ENCODE peak calls at places on chromosomes 13 and 19, in nine cellular contexts. Y is caudate nucleus; L is stimulated activated CD4-positive, alpha-beta T cell treated with anti-CD3 and anti-CD28 coated beads, Interleukin-15, amount 100 ng/mL, for 1 hour; F is MCF 10A; R is activated CD8-positive, alpha-beta T cell treated with anti-CD3 and anti-CD28 coated beads for 36 hours; B is small intestine; T is HAP-1; W is putamen; C is NCI-H2081. N is an unnamed sample.

GRCh38 chr13:21557995-21558394 is 46.0 kb downstream of the MICU2 start:
- DNase-seq in Y (no peak), L (no peak), F (peak), R (peak), B (no peak), T (peak), W (no peak), C (no peak), N (no peak)

GRCh38 chr13:112506046-112506445 is 81.9 kb downstream of the TUBGCP3 start:
- DNase-seq in Y (no peak), L (no peak), F (no peak), R (no peak), B (no peak), T (no peak), W (no peak), C (no peak), N (no peak)

GRCh38 chr19:38433268-38433733 is at the start of gene RYR1:
- DNase-seq in Y (no peak), L (no peak), F (peak), R (peak), B (peak), T (peak), W (peak), C (no peak), N (no peak)

GRCh38 chr13:75505327-75505726 is 23.4 kb upstream of the TBC1D4 start:
- DNase-seq in Y (no peak), L (no peak), F (no peak), R (no peak), B (no peak), T (no peak), W (no peak), C (no peak), N (no peak)

GRCh38 chr13:114096031-114096485 is 36.4 kb downstream of the RASA3 start:
- DNase-seq in Y (no peak), L (no peak), F (no peak), R (no peak), B (no peak), T (no peak), W (no peak), C (no peak), N (no peak)

GRCh38 chr19:54609356-54609791 is 15.9 kb downstream of the LILRA1 start:
- DNase-seq in Y (no peak), L (no peak), F (no peak), R (no peak), B (no peak), T (no peak), W (no peak), C (no peak), N (no peak)

GRCh38 chr13:109274188-109274821 is 512.1 kb downstream of the IRS2 start:
- DNase-seq in Y (no peak), L (no peak), F (peak), R (no peak), B (no peak), T (no peak), W (no peak), C (no peak), N (no peak)

GRCh38 chr19:42396248-42396541 is 6.1 kb upstream of the CNFN start:
- DNase-seq in Y (no peak), L (no peak), F (no peak), R (no peak), B (no peak), T (peak), W (no peak), C (peak), N (no peak)

GRCh38 chr19:51366050-51366998 is at the start of gene ETFB:
- DNase-seq in Y (peak), L (peak), F (peak), R (peak), B (peak), T (peak), W (peak), C (peak), N (peak)

GRCh38 chr13:33272531-33273124 is 12.9 kb downstream of the STARD13 start:
- DNase-seq in Y (no peak), L (no peak), F (no peak), R (no peak), B (peak), T (no peak), W (no peak), C (no peak), N (no peak)

GRCh38 chr19:51735759-51736449 is 12.1 kb upstream of the HAS1 start:
- DNase-seq in Y (no peak), L (no peak), F (peak), R (no peak), B (no peak), T (no peak), W (no peak), C (no peak), N (no peak)

GRCh38 chr13:65932587-65933239 is 1297.4 kb downstream of the PCDH9 start:
- DNase-seq in Y (no peak), L (no peak), F (peak), R (no peak), B (no peak), T (peak), W (no peak), C (no peak), N (no peak)

GRCh38 chr19:15469513-15470297 is 5.4 kb upstream of the RASAL3 start:
- DNase-seq in Y (no peak), L (no peak), F (no peak), R (peak), B (no peak), T (no peak), W (no peak), C (no peak), N (no peak)

GRCh38 chr13:103067751-103068563 is 1.7 kb upstream of the SLC10A2 start:
- DNase-seq in Y (no peak), L (no peak), F (peak), R (no peak), B (peak), T (peak), W (no peak), C (no peak), N (peak)

GRCh38 chr13:42644841-42645240 is 70.9 kb downstream of the TNFSF11 start:
- DNase-seq in Y (no peak), L (no peak), F (no peak), R (no peak), B (no peak), T (no peak), W (no peak), C (no peak), N (no peak)

GRCh38 chr19:9995999-9996398 is 14.3 kb downstream of the COL5A3 start:
- DNase-seq in Y (no peak), L (no peak), F (no peak), R (no peak), B (no peak), T (no peak), W (no peak), C (no peak), N (no peak)

GRCh38 chr13:26488236-26489028 is 69.1 kb upstream of the WASF3 start:
- DNase-seq in Y (no peak), L (no peak), F (no peak), R (no peak), B (no peak), T (no peak), W (no peak), C (no peak), N (no peak)

GRCh38 chr19:1041835-1042685 is 2.2 kb downstream of the ABCA7 start:
- DNase-seq in Y (no peak), L (no peak), F (no peak), R (no peak), B (peak), T (no peak), W (no peak), C (peak), N (no peak)

GRCh38 chr19:18743281-18743825 is 47.8 kb downstream of the COMP start:
- DNase-seq in Y (no peak), L (no peak), F (no peak), R (no peak), B (peak), T (no peak), W (no peak), C (no peak), N (no peak)

GRCh38 chr13:31956944-31957644 is 74.5 kb upstream of the FRY start:
- DNase-seq in Y (no peak), L (no peak), F (no peak), R (no peak), B (no peak), T (no peak), W (no peak), C (no peak), N (no peak)

GRCh38 chr13:83221813-83222241 is 660.4 kb downstream of the SLITRK1 start:
- DNase-seq in Y (no peak), L (no peak), F (peak), R (no peak), B (no peak), T (no peak), W (no peak), C (no peak), N (no peak)

GRCh38 chr13:21616880-21617279 is 12.9 kb upstream of the MICU2 start:
- DNase-seq in Y (no peak), L (no peak), F (no peak), R (no peak), B (peak), T (peak), W (no peak), C (no peak), N (no peak)

GRCh38 chr13:39415003-39415402 is 188.0 kb downstream of the LHFPL6 start:
- DNase-seq in Y (no peak), L (no peak), F (no peak), R (no peak), B (peak), T (no peak), W (peak), C (no peak), N (no peak)

GRCh38 chr19:39448271-39448670 is 2.9 kb downstream of the SUPT5H start:
- DNase-seq in Y (no peak), L (no peak), F (no peak), R (peak), B (no peak), T (no peak), W (no peak), C (no peak), N (no peak)

GRCh38 chr19:16661480-16662034 is 618 bp downstream of the TMEM38A start:
- DNase-seq in Y (no peak), L (no peak), F (no peak), R (peak), B (no peak), T (no peak), W (peak), C (no peak), N (no peak)

GRCh38 chr19:46944918-46945628 is 74.6 kb upstream of the NPAS1 start:
- DNase-seq in Y (no peak), L (no peak), F (no peak), R (no peak), B (peak), T (no peak), W (peak), C (peak), N (no peak)